ENCODE peak calls at places on chromosome 13, in eight cellular contexts. D is activated naive CD4-positive, alpha-beta T cell treated with anti-CD3 and anti-CD28 coated beads, Interleukin-2, amount 10 ng/mL, durations not matched to agents 7 days and 5 days; G is SW480; C is CD8-positive, alpha-beta T cell; Y is esophagus muscularis mucosa; X is GM04504; E is type B pancreatic cell; O is stimulated activated CD4-positive, alpha-beta T cell treated with anti-CD3 and anti-CD28 coated beads, Interleukin-2, amount 100 ng/mL, for 48 hours. L is an unnamed sample.

GRCh38 chr13:50798923-50799322 is 44.6 kb downstream of the DLEU7 start:
- DNase-seq in D (no peak), G (peak), C (no peak), Y (no peak), X (peak), E (no peak), O (no peak), L (peak)

GRCh38 chr13:39603424-39603947 is 493 bp upstream of the LHFPL6 start:
- DNase-seq in D (no peak), G (peak), C (no peak), Y (no peak), X (no peak), E (no peak), O (no peak), L (no peak)

GRCh38 chr13:99505814-99506269 is 4.6 kb downstream of the TM9SF2 start:
- DNase-seq in D (no peak), G (no peak), C (no peak), Y (no peak), X (no peak), E (no peak), O (no peak), L (no peak)

GRCh38 chr13:24746618-24747247 is 17.2 kb upstream of the RNF17 start:
- DNase-seq in D (no peak), G (peak), C (no peak), Y (no peak), X (no peak), E (no peak), O (no peak), L (no peak)

GRCh38 chr13:28558126-28558525 is 63.2 kb upstream of the FLT1 start:
- DNase-seq in D (no peak), G (no peak), C (no peak), Y (no peak), X (peak), E (no peak), O (no peak), L (peak)

GRCh38 chr13:52036037-52036436 is 11.5 kb downstream of the UTP14C start:
- DNase-seq in D (no peak), G (no peak), C (no peak), Y (no peak), X (no peak), E (no peak), O (no peak), L (no peak)

GRCh38 chr13:80296638-80297037 is 44.3 kb downstream of the SPRY2 start:
- DNase-seq in D (no peak), G (no peak), C (no peak), Y (peak), X (no peak), E (no peak), O (no peak), L (no peak)

GRCh38 chr13:101919541-101920306 is 467.2 kb downstream of the ITGBL1 start:
- DNase-seq in D (no peak), G (no peak), C (no peak), Y (no peak), X (no peak), E (no peak), O (no peak), L (no peak)

GRCh38 chr13:45598597-45598996 is 16.9 kb downstream of the ERICH6B start:
- DNase-seq in D (no peak), G (no peak), C (no peak), Y (no peak), X (no peak), E (no peak), O (no peak), L (no peak)

GRCh38 chr13:100470841-100471505 is 117.6 kb downstream of the GGACT start:
- DNase-seq in D (no peak), G (no peak), C (no peak), Y (no peak), X (no peak), E (no peak), O (no peak), L (no peak)

GRCh38 chr13:28324181-28324789 is 170.6 kb downstream of the FLT1 start:
- DNase-seq in D (peak), G (peak), C (peak), Y (no peak), X (peak), E (no peak), O (peak), L (no peak)

GRCh38 chr13:43874512-43875092 is 4.9 kb downstream of the CCDC122 start:
- DNase-seq in D (no peak), G (peak), C (no peak), Y (no peak), X (peak), E (no peak), O (no peak), L (no peak)

GRCh38 chr13:24863748-24864540 is 100.0 kb downstream of the RNF17 start:
- DNase-seq in D (no peak), G (no peak), C (no peak), Y (no peak), X (no peak), E (no peak), O (no peak), L (no peak)

GRCh38 chr13:95716231-95716630 is 39.3 kb downstream of the DNAJC3 start:
- DNase-seq in D (no peak), G (no peak), C (no peak), Y (no peak), X (no peak), E (no peak), O (no peak), L (no peak)

GRCh38 chr13:80030491-80030890 is 310.4 kb downstream of the SPRY2 start:
- DNase-seq in D (no peak), G (peak), C (no peak), Y (no peak), X (no peak), E (no peak), O (no peak), L (peak)

GRCh38 chr13:114282143-114282685 is 813 bp downstream of the UPF3A start:
- DNase-seq in D (peak), G (peak), C (no peak), Y (peak), X (peak), E (peak), O (no peak), L (no peak)

GRCh38 chr13:70666883-70667282 is 558.6 kb upstream of the KLHL1 start:
- DNase-seq in D (no peak), G (no peak), C (no peak), Y (no peak), X (no peak), E (no peak), O (no peak), L (no peak)

GRCh38 chr13:45773236-45773635 is 71.1 kb downstream of the CBY2 start:
- DNase-seq in D (no peak), G (no peak), C (no peak), Y (no peak), X (no peak), E (no peak), O (no peak), L (no peak)

GRCh38 chr13:23681253-23681652 is 111.0 kb downstream of the TNFRSF19 start:
- DNase-seq in D (no peak), G (no peak), C (no peak), Y (no peak), X (peak), E (no peak), O (no peak), L (no peak)

GRCh38 chr13:29877456-29878096 is 27.2 kb upstream of the UBL3 start:
- DNase-seq in D (no peak), G (peak), C (no peak), Y (no peak), X (no peak), E (no peak), O (no peak), L (no peak)

GRCh38 chr13:84834201-84834600 is 951.9 kb upstream of the SLITRK1 start:
- DNase-seq in D (no peak), G (no peak), C (no peak), Y (no peak), X (no peak), E (no peak), O (no peak), L (no peak)

GRCh38 chr13:82654851-82655517 is 1227.3 kb downstream of the SLITRK1 start:
- DNase-seq in D (no peak), G (no peak), C (no peak), Y (no peak), X (no peak), E (no peak), O (no peak), L (no peak)

GRCh38 chr13:113980489-113981064 is 6.7 kb upstream of the C13orf46 start:
- DNase-seq in D (peak), G (no peak), C (no peak), Y (no peak), X (no peak), E (no peak), O (no peak), L (no peak)

GRCh38 chr13:27347373-27347772 is 76.7 kb downstream of the RASL11A start:
- DNase-seq in D (no peak), G (no peak), C (no peak), Y (no peak), X (no peak), E (no peak), O (no peak), L (no peak)

GRCh38 chr13:100789968-100790367 is 115.4 kb upstream of the TMTC4 start:
- DNase-seq in D (no peak), G (no peak), C (no peak), Y (no peak), X (no peak), E (no peak), O (no peak), L (no peak)

GRCh38 chr13:24038846-24039330 is 121.6 kb upstream of the SPATA13 start:
- DNase-seq in D (no peak), G (peak), C (no peak), Y (no peak), X (no peak), E (no peak), O (no peak), L (peak)

GRCh38 chr13:101429733-101430132 is 13.4 kb upstream of the NALCN start:
- DNase-seq in D (no peak), G (no peak), C (no peak), Y (no peak), X (no peak), E (no peak), O (no peak), L (no peak)

GRCh38 chr13:109402976-109403375 is 383.4 kb downstream of the IRS2 start:
- DNase-seq in D (no peak), G (peak), C (no peak), Y (no peak), X (no peak), E (no peak), O (no peak), L (no peak)

GRCh38 chr13:109380457-109380856 is 405.9 kb downstream of the IRS2 start:
- DNase-seq in D (no peak), G (no peak), C (no peak), Y (no peak), X (no peak), E (no peak), O (no peak), L (no peak)

L was measured in HFF-Myc.